ENCODE peak calls at places on chromosome 12, in nine cellular contexts. H is neural progenitor cell, M is endodermal cell, S is adrenal gland, D is esophagus squamous epithelium, F is heart left ventricle, P is PC-3, A is right lobe of liver, R is thyroid gland. Q is an unnamed sample.

GRCh38 chr12:72315858-72316257 is 43.7 kb downstream of the TRHDE start:
- DNase-seq in F (no peak), P (no peak), M (no peak), D (no peak), A (no peak), S (no peak), H (no peak), R (no peak), Q (no peak)

GRCh38 chr12:5568325-5568981 is 136.5 kb downstream of the NTF3 start:
- DNase-seq in H (no peak), R (no peak), F (no peak), P (no peak), A (no peak), D (no peak), M (peak), S (no peak), Q (no peak)

GRCh38 chr12:32471601-32472001 is 72.2 kb downstream of the FGD4 start:
- DNase-seq in A (no peak), M (peak), P (peak), S (no peak), R (no peak), H (no peak), F (no peak), D (no peak), Q (no peak)

GRCh38 chr12:48943221-48943620 is 14.1 kb downstream of the ARF3 start:
- DNase-seq in P (no peak), M (no peak), H (no peak), F (no peak), D (no peak), S (no peak), A (no peak), R (no peak), Q (no peak)

GRCh38 chr12:2129076-2129475 is 76.3 kb downstream of the CACNA1C start:
- DNase-seq in P (peak), F (no peak), S (no peak), H (no peak), R (no peak), M (no peak), A (no peak), D (no peak), Q (no peak)

GRCh38 chr12:89815225-89815624 is 106.6 kb upstream of the ATP2B1 start:
- DNase-seq in S (no peak), D (no peak), M (no peak), H (no peak), F (no peak), A (no peak), P (peak), R (no peak), Q (no peak)

GRCh38 chr12:55966408-55967281 is at the start of gene CDK2:
- DNase-seq in H (peak), P (peak), A (peak), R (peak), S (peak), F (peak), D (peak), M (peak), Q (peak)

GRCh38 chr12:129659927-129660326 is 243.9 kb downstream of the TMEM132D start:
- DNase-seq in R (no peak), H (no peak), S (no peak), F (no peak), M (no peak), A (no peak), D (no peak), P (no peak), Q (no peak)

GRCh38 chr12:93080994-93081809 is 152.1 kb upstream of the EEA1 start:
- DNase-seq in M (peak), A (no peak), D (no peak), R (no peak), S (no peak), H (peak), F (no peak), P (peak), Q (no peak)

GRCh38 chr12:85423947-85424346 is 143.9 kb downstream of the ALX1 start:
- DNase-seq in R (no peak), P (no peak), M (no peak), H (no peak), S (no peak), D (no peak), A (no peak), F (no peak), Q (no peak)

GRCh38 chr12:113329022-113329790 is 5.7 kb downstream of the SLC8B1 start:
- DNase-seq in M (no peak), R (no peak), F (no peak), D (no peak), S (no peak), P (peak), H (no peak), A (no peak), Q (no peak)

GRCh38 chr12:131129839-131130238 is 176.1 kb downstream of the ADGRD1 start:
- DNase-seq in P (peak), S (no peak), H (no peak), D (no peak), R (no peak), A (no peak), M (no peak), F (peak), Q (peak)

GRCh38 chr12:49619286-49619685 is 4.1 kb upstream of the PRPF40B start:
- DNase-seq in P (peak), A (no peak), S (no peak), F (no peak), M (no peak), D (no peak), R (no peak), H (no peak), Q (no peak)

GRCh38 chr12:71456316-71456715 is 16.7 kb downstream of the LGR5 start:
- DNase-seq in F (no peak), A (no peak), R (no peak), D (no peak), S (no peak), P (no peak), M (no peak), H (peak), Q (no peak)

GRCh38 chr12:101480849-101481248 is 5.7 kb downstream of the SPIC start:
- DNase-seq in H (no peak), F (no peak), M (peak), D (no peak), A (no peak), R (no peak), P (no peak), S (no peak), Q (no peak)

GRCh38 chr12:88309546-88309945 is 167.4 kb downstream of the TMTC3 start:
- DNase-seq in A (no peak), F (no peak), R (no peak), M (no peak), P (peak), H (no peak), D (no peak), S (no peak), Q (no peak)

GRCh38 chr12:1808798-1809480 is 11.4 kb upstream of the LRTM2 start:
- DNase-seq in H (no peak), S (no peak), F (no peak), P (no peak), A (peak), R (no peak), D (no peak), M (no peak), Q (no peak)

GRCh38 chr12:131422185-131422515 is 288.7 kb upstream of the SFSWAP start:
- DNase-seq in F (no peak), A (no peak), R (no peak), M (no peak), D (no peak), P (no peak), H (no peak), S (no peak), Q (no peak)

GRCh38 chr12:13173012-13173441 is 23.5 kb upstream of the EMP1 start:
- DNase-seq in P (no peak), S (no peak), A (no peak), H (no peak), R (no peak), M (no peak), F (no peak), D (no peak), Q (no peak)

GRCh38 chr12:123987022-123987421 is 14.0 kb downstream of the ZNF664 start:
- DNase-seq in F (no peak), A (no peak), H (no peak), M (no peak), P (no peak), D (no peak), R (no peak), S (no peak), Q (no peak)

GRCh38 chr12:154058-154457 is 59.9 kb downstream of the SLC6A12 start:
- DNase-seq in A (peak), H (no peak), R (no peak), S (no peak), D (no peak), P (no peak), F (no peak), M (no peak), Q (no peak)

GRCh38 chr12:54419088-54419887 is at the start of gene ITGA5:
- DNase-seq in M (peak), R (peak), A (peak), S (peak), F (peak), D (no peak), P (peak), H (peak), Q (peak)

GRCh38 chr12:88310069-88310468 is 168.0 kb downstream of the TMTC3 start:
- DNase-seq in A (no peak), D (no peak), M (no peak), F (peak), R (no peak), H (no peak), S (no peak), P (peak), Q (no peak)

GRCh38 chr12:30797689-30798088 is 42.9 kb upstream of the CAPRIN2 start:
- DNase-seq in M (no peak), R (no peak), D (no peak), S (no peak), P (no peak), H (no peak), A (no peak), F (no peak), Q (no peak)

GRCh38 chr12:51686727-51687126 is 95.7 kb downstream of the SCN8A start:
- DNase-seq in A (no peak), D (no peak), F (no peak), R (no peak), M (no peak), H (no peak), P (peak), S (no peak), Q (no peak)

GRCh38 chr12:54331-54730 is 12.2 kb upstream of the IQSEC3 start:
- DNase-seq in R (no peak), H (no peak), F (no peak), D (no peak), P (no peak), S (no peak), M (peak), A (no peak), Q (no peak)

GRCh38 chr12:90058721-90059120 is 350.1 kb upstream of the ATP2B1 start:
- DNase-seq in R (no peak), A (no peak), H (no peak), F (peak), S (peak), P (peak), D (no peak), M (no peak), Q (no peak)

GRCh38 chr12:26293612-26294011 is 98.2 kb downstream of the SSPN start:
- DNase-seq in A (no peak), H (no peak), M (no peak), P (peak), F (no peak), S (no peak), D (no peak), R (peak), Q (no peak)

GRCh38 chr12:70920251-70920851 is at the start of gene PTPRR:
- DNase-seq in H (peak), M (peak), R (peak), S (no peak), A (no peak), P (no peak), D (no peak), F (no peak), Q (no peak)

GRCh38 chr12:43057561-43057960 is 468.0 kb upstream of the PRICKLE1 start:
- DNase-seq in S (no peak), H (no peak), R (no peak), M (no peak), A (no peak), F (no peak), P (peak), D (no peak), Q (no peak)

GRCh38 chr12:91988571-91988970 is 157.1 kb downstream of the BTG1 start:
- DNase-seq in M (no peak), F (no peak), S (no peak), D (no peak), P (no peak), A (no peak), R (no peak), H (no peak), Q (no peak)

GRCh38 chr12:91989143-91989542 is 156.5 kb downstream of the BTG1 start:
- DNase-seq in D (no peak), R (no peak), P (no peak), H (no peak), A (no peak), S (no peak), M (no peak), F (no peak), Q (no peak)

GRCh38 chr12:91988076-91988475 is 157.6 kb downstream of the BTG1 start:
- DNase-seq in M (no peak), R (peak), S (no peak), A (no peak), D (no peak), H (no peak), P (no peak), F (no peak), Q (no peak)

GRCh38 chr12:91991397-91992187 is 154.1 kb downstream of the BTG1 start:
- DNase-seq in M (no peak), S (no peak), A (no peak), H (no peak), D (no peak), F (no peak), R (no peak), P (peak), Q (no peak)

GRCh38 chr12:91990525-91990924 is 155.1 kb downstream of the BTG1 start:
- DNase-seq in D (no peak), M (no peak), S (no peak), H (no peak), F (no peak), R (no peak), A (no peak), P (no peak), Q (no peak)
- H3K27ac ChIP-seq in D (no peak), M (no peak), S (no peak), H (no peak), F (no peak), R (no peak), A (no peak), P (no peak), Q (peak)

GRCh38 chr12:6959376-6960290 is 8.5 kb downstream of the PTPN6 start:
- DNase-seq in M (no peak), R (no peak), S (peak), H (no peak), P (no peak), A (peak), F (no peak), D (no peak), Q (peak)

GRCh38 chr12:6957151-6957701 is 6.1 kb downstream of the PTPN6 start:
- DNase-seq in R (no peak), P (no peak), F (no peak), S (peak), A (no peak), H (no peak), M (no peak), D (no peak), Q (no peak)

GRCh38 chr12:6956332-6956727 is 5.2 kb downstream of the PTPN6 start:
- DNase-seq in F (no peak), H (no peak), P (no peak), R (no peak), A (peak), M (no peak), S (no peak), D (no peak), Q (no peak)

GRCh38 chr12:6958609-6959375 is 7.6 kb downstream of the PTPN6 start:
- DNase-seq in F (no peak), D (no peak), H (no peak), S (peak), M (no peak), P (no peak), A (peak), R (no peak), Q (peak)

GRCh38 chr12:6957741-6958608 is 6.8 kb downstream of the PTPN6 start:
- DNase-seq in R (no peak), F (no peak), H (no peak), M (no peak), S (peak), D (no peak), A (peak), P (no peak), Q (no peak)
- H3K4me3 ChIP-seq in R (no peak), F (no peak), H (no peak), M (no peak), S (no peak), D (no peak), A (no peak), P (no peak), Q (no peak)

DNA sequence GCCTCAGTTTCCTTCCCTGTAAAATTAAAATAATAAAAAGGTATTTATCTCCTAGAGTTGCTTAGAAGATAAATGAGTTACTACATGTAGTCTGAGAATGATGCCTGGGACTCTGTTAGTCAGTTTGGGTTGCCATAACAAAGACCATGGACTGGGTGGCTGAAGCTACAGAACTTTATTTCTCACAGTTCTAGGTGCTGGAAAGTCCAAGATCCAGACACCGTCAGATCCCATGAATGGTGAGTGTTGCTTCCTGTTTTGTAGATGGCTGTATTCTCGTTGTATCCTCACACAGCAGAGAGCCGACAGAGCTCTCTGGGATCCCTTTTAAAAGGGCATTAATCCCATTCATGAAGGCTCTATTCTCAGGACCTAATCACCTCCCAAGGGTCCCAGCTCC is 64.0 kb upstream of the LTA4H start:
- DNase-seq in S (no peak), H (peak), F (no peak), A (no peak), D (no peak), M (no peak), P (no peak), R (no peak), Q (no peak)
- TF ChIP-seq CTCF in S (no peak), H (no peak), F (no peak), A (no peak), D (no peak), M (no peak), P (no peak), R (no peak), Q (no peak)

DNA sequence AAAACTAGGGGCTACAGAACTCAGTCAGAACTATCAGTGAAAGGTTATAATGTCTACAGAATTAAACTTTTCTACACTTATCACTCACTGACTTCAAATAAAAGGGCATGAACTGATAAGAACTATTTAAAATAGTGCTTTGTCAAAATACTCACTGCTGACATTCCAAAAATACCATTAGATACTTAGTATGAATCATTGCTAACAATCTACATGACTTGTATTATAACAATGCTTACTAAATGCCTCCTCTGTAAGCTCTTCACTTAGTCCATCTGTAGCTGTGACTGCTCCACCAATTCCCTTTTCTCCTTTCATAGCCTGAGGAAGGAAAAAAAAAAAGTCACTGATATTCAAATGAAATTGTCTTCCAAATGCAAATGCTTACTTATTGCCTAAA is 17.0 kb downstream of the NFYB start:
- DNase-seq in P (peak), F (no peak), D (no peak), A (no peak), S (no peak), R (no peak), M (no peak), H (no peak), Q (no peak)
- H3K27ac ChIP-seq in P (no peak), F (no peak), D (no peak), A (no peak), S (no peak), R (no peak), M (no peak), H (no peak), Q (no peak)

DNA sequence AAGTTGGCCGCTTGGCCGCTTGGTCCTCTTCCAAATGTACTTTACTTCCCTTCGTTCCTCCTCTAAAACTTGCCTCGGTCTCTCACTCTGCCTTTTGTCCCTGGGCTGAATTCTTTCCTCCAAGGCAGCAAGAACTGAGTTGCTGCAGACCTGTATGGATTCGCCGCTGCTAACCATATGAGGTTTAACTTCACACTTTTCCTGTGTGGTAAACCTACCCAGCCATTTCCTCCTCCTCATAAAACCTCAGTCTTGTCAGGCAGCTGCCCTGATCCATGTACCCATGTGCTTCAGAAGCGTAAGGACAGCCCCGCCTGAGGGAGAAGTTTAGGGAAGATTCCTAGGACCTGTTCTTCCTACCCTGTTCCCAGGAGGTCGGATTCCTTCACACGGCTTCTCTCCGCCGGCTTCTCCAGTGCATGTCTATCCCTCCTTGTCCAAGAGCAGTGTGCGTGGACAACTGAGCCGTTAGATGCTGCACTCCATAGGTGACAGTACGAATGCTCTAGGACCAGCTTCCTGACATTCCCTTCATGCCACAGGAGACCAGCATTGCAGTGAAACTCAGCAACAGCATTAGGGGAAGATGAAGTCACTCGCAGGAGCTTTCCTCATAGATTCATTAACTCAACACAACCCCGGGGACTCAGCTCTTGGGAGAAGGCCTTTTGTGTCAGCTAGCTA is 188.1 kb downstream of the MON2 start:
- DNase-seq in A (no peak), P (no peak), S (no peak), M (peak), R (no peak), D (no peak), F (no peak), H (no peak), Q (no peak)
- H3K4me3 ChIP-seq in A (no peak), P (no peak), S (no peak), M (no peak), R (no peak), D (no peak), F (no peak), H (no peak), Q (no peak)

DNA sequence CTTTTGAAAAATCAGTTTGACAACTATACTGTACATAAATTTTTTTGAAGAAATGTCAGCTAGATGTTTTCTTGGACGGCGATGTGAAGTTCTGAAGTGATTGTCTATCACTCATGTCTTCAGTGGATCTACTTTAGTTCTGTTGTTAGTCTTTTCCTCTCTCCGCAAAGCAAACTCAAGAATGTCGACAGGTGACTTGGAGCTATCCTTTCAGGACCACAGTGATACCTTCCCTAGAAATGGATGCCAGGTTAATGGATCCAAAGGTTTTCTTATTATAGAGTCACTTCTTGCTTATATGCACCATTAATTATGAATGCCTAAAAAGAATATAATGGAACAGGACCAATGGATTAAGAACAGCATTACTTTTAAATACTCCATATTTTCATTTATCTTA is 1.2 kb downstream of the PTPRO start:
- DNase-seq in S (no peak), M (no peak), P (no peak), D (no peak), A (no peak), R (no peak), F (no peak), H (no peak), Q (no peak)
- TF ChIP-seq CTCF in S (no peak), M (no peak), P (no peak), D (no peak), A (no peak), R (no peak), F (no peak), H (no peak), Q (no peak)

Q was measured in coronary artery.